ENCODE peak calls at places on chromosomes 2 and 18, in nine cellular contexts. C is transverse colon, A is uterus, N is endothelial cell of umbilical vein, P is neural progenitor cell, H is HCT116, T is keratinocyte, E is A549, X is ovary. J is an unnamed sample. For H3K4me1, the result is how much of the 10 kb centered on the place peaks cover.

GRCh38 chr18:51498085-51498855 is 300.8 kb upstream of the MEX3C start:
- DNase-seq in C (no peak), A (no peak), N (no peak), P (no peak), H (no peak), T (no peak), E (no peak), X (no peak), J (no peak)

GRCh38 chr2:236569593-236569973 is at the start of gene ACKR3:
- DNase-seq in C (peak), A (peak), N (peak), P (peak), H (peak), T (peak), E (peak), X (peak), J (peak)

GRCh38 chr2:167398791-167399371 is 510.6 kb downstream of the XIRP2 start:
- DNase-seq in C (no peak), A (no peak), N (no peak), P (no peak), H (no peak), T (no peak), E (no peak), X (no peak), J (no peak)

GRCh38 chr18:78890388-78890787 is 89.2 kb upstream of the SALL3 start:
- DNase-seq in C (no peak), A (no peak), N (no peak), P (no peak), H (no peak), T (no peak), E (no peak), X (no peak), J (no peak)

GRCh38 chr2:190409616-190410015 is 1.5 kb downstream of the MFSD6 start:
- DNase-seq in C (no peak), A (no peak), N (no peak), P (no peak), H (no peak), T (no peak), E (no peak), X (no peak), J (no peak)

GRCh38 chr2:230893881-230894781 is 29.4 kb downstream of the ITM2C start:
- DNase-seq in C (peak), A (peak), N (no peak), P (peak), H (no peak), T (no peak), E (no peak), X (no peak), J (peak)

GRCh38 chr2:74556159-74556558 is 1.6 kb downstream of the DOK1 start:
- DNase-seq in C (no peak), A (no peak), N (no peak), P (no peak), H (no peak), T (no peak), E (no peak), X (no peak), J (no peak)

GRCh38 chr2:229268626-229269025 is 2.5 kb downstream of the PID1 start:
- DNase-seq in C (no peak), A (no peak), N (no peak), P (no peak), H (no peak), T (no peak), E (no peak), X (no peak), J (no peak)

GRCh38 chr2:162011718-162012564 is 62.1 kb downstream of the DPP4 start:
- DNase-seq in C (no peak), A (no peak), N (no peak), P (no peak), H (no peak), T (no peak), E (no peak), X (no peak), J (peak)

GRCh38 chr2:230942920-230943896 is 18.2 kb upstream of the GPR55 start:
- DNase-seq in C (peak), A (no peak), N (no peak), P (no peak), H (no peak), T (no peak), E (no peak), X (no peak), J (peak)

GRCh38 chr2:182862003-182862402 is 4.4 kb downstream of the FRZB start:
- DNase-seq in C (no peak), A (peak), N (no peak), P (no peak), H (no peak), T (no peak), E (no peak), X (no peak), J (no peak)

GRCh38 chr2:151175857-151176256 is 85.8 kb downstream of the RBM43 start:
- DNase-seq in C (no peak), A (no peak), N (no peak), P (no peak), H (no peak), T (no peak), E (no peak), X (no peak), J (no peak)

GRCh38 chr2:63047534-63048281 is 2.9 kb upstream of the OTX1 start:
- DNase-seq in C (peak), A (no peak), N (no peak), P (peak), H (no peak), T (no peak), E (no peak), X (peak), J (no peak)

GRCh38 chr2:109700680-109701274 is 86.6 kb downstream of the SOWAHC start:
- DNase-seq in C (no peak), A (no peak), N (no peak), P (no peak), H (no peak), T (no peak), E (no peak), X (no peak), J (no peak)

GRCh38 chr2:228048838-228049490 is 132.5 kb downstream of the SPHKAP start:
- DNase-seq in C (peak), A (no peak), N (no peak), P (peak), H (peak), T (peak), E (peak), X (no peak), J (no peak)

GRCh38 chr2:85601771-85602475 is 575 bp downstream of the TMEM150A start:
- DNase-seq in C (peak), A (peak), N (no peak), P (peak), H (no peak), T (no peak), E (no peak), X (peak), J (no peak)

GRCh38 chr2:72919414-72920316 is 2.3 kb downstream of the EMX1 start:
- DNase-seq in C (no peak), A (no peak), N (no peak), P (peak), H (no peak), T (no peak), E (no peak), X (no peak), J (no peak)

GRCh38 chr2:230443540-230443939 is 27.5 kb downstream of the SP100 start:
- DNase-seq in C (no peak), A (no peak), N (peak), P (no peak), H (no peak), T (no peak), E (no peak), X (no peak), J (no peak)

GRCh38 chr2:11348209-11348749 is 3.8 kb upstream of the ROCK2 start:
- DNase-seq in C (no peak), A (no peak), N (peak), P (no peak), H (no peak), T (no peak), E (no peak), X (no peak), J (no peak)

GRCh38 chr2:152336103-152336853 is 1.3 kb downstream of the FMNL2 start:
- DNase-seq in C (peak), A (peak), N (peak), P (peak), H (no peak), T (no peak), E (peak), X (peak), J (no peak)

GRCh38 chr18:58639751-58640427 is 11.0 kb upstream of the ALPK2 start:
- DNase-seq in C (no peak), A (no peak), N (no peak), P (no peak), H (no peak), T (peak), E (no peak), X (no peak), J (no peak)

GRCh38 chr2:239249048-239249447 is 151.8 kb downstream of the HDAC4 start:
- DNase-seq in C (no peak), A (no peak), N (no peak), P (no peak), H (no peak), T (no peak), E (no peak), X (no peak), J (no peak)

GRCh38 chr2:17975401-17975800 is 96.9 kb downstream of the KCNS3 start:
- DNase-seq in C (no peak), A (no peak), N (no peak), P (no peak), H (no peak), T (no peak), E (no peak), X (no peak), J (no peak)

GRCh38 chr2:104856086-104856972 is 2.4 kb downstream of the POU3F3 start:
- DNase-seq in C (no peak), A (no peak), N (no peak), P (peak), H (no peak), T (no peak), E (no peak), X (no peak), J (no peak)

GRCh38 chr2:191280304-191280703 is 35.1 kb downstream of the MYO1B start:
- DNase-seq in C (no peak), A (no peak), N (no peak), P (peak), H (no peak), T (no peak), E (no peak), X (no peak), J (no peak)

GRCh38 chr2:225274751-225275150 is 124.8 kb upstream of the NYAP2 start:
- DNase-seq in C (no peak), A (no peak), N (no peak), P (no peak), H (no peak), T (no peak), E (no peak), X (no peak), J (no peak)

GRCh38 chr2:8851811-8852560 is 14.6 kb upstream of the KIDINS220 start:
- DNase-seq in C (no peak), A (no peak), N (no peak), P (no peak), H (no peak), T (no peak), E (no peak), X (no peak), J (no peak)

GRCh38 chr18:49878567-49878966 is 65.2 kb upstream of the ACAA2 start:
- DNase-seq in C (no peak), A (no peak), N (no peak), P (no peak), H (no peak), T (no peak), E (no peak), X (no peak), J (no peak)

GRCh38 chr2:42974697-42975357 is 182.4 kb upstream of the HAAO start:
- DNase-seq in C (peak), A (peak), N (peak), P (peak), H (peak), T (no peak), E (peak), X (peak), J (peak)

DNA sequence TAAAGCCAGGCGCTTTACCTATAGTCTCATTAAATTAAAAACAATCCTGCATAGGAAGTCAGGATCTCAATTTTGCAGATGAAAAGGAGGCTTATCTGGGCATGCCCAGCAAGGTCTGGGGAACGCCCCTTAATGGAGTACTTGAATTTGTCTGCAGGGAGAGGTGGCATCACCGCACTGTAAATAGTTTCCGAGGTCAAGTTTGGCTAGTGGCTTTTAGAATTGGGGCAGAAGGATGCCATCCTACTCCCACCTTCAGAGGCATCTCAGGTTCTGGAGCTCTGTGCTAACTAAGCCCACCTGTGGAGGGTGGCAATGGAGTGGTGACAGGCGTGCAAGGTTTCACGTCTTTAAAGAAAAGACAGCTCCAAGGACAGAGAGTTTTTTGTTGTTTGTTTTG is 149.3 kb downstream of the TGIF1 start:
- DNase-seq in C (no peak), A (no peak), N (no peak), P (no peak), H (no peak), T (no peak), E (no peak), X (no peak), J (no peak)
- H3K4me1 ChIP-seq in C (under half), A (under half), N (half or more), P (under half), H (half or more), T (under half), E (half or more), X (under half), J (under half)

GRCh38 chr2:37653805-37654378 is 17.6 kb downstream of the CDC42EP3 start:
- DNase-seq in C (peak), A (no peak), N (no peak), P (no peak), H (no peak), T (no peak), E (no peak), X (no peak), J (no peak)

GRCh38 chr2:37654932-37655331 is 16.5 kb downstream of the CDC42EP3 start:
- DNase-seq in C (no peak), A (no peak), N (no peak), P (peak), H (no peak), T (no peak), E (no peak), X (no peak), J (no peak)

GRCh38 chr2:37655442-37655841 is 16.0 kb downstream of the CDC42EP3 start:
- DNase-seq in C (no peak), A (no peak), N (no peak), P (no peak), H (no peak), T (no peak), E (no peak), X (no peak), J (no peak)

GRCh38 chr2:37653093-37653492 is 18.3 kb downstream of the CDC42EP3 start:
- DNase-seq in C (no peak), A (no peak), N (peak), P (no peak), H (no peak), T (no peak), E (no peak), X (no peak), J (no peak)

GRCh38 chr2:37654419-37654818 is 17.0 kb downstream of the CDC42EP3 start:
- DNase-seq in C (no peak), A (no peak), N (peak), P (peak), H (no peak), T (no peak), E (no peak), X (no peak), J (no peak)
- H3K4me3 ChIP-seq in C (no peak), A (no peak), N (no peak), P (no peak), H (no peak), T (no peak), E (no peak), X (no peak), J (no peak)

GRCh38 chr2:203014456-203015199 is at the start of gene NBEAL1:
- DNase-seq in C (peak), A (peak), N (peak), P (peak), H (peak), T (peak), E (peak), X (peak), J (peak)
- H3K4me1 ChIP-seq in C (under half), A (under half), N (under half), P (under half), H (under half), T (under half), E (under half), X (under half), J (under half)

GRCh38 chr18:63141777-63142176 is 177.8 kb downstream of the BCL2 start:
- DNase-seq in C (peak), A (no peak), N (no peak), P (no peak), H (no peak), T (no peak), E (no peak), X (no peak), J (no peak)
- H3K4me3 ChIP-seq in C (no peak), A (no peak), N (no peak), P (no peak), H (no peak), T (no peak), E (no peak), X (no peak), J (no peak)

DNA sequence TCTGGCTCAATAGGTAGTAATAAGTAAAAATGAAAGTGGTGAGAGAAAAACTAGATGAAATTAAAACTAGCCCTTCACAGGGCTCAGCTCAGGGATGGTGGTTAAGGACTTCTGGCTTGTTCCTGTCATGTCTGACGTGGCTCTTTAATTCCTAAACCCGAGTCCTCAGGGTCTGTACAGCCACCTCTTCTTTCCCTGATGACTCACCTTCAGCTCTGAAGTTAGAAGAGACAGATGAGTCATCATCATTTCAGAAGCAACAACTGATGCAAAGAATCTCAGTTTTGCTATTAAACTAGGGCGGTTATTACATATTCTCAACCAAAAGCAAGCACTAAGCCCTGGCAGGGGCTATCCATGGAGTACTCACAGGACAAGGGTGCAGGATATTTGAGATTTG is 24.0 kb upstream of the ITGB6 start:
- DNase-seq in C (no peak), A (no peak), N (peak), P (no peak), H (peak), T (peak), E (peak), X (no peak), J (no peak)
- H3K4me1 ChIP-seq in C (under half), A (under half), N (half or more), P (under half), H (half or more), T (half or more), E (half or more), X (under half), J (under half)

GRCh38 chr2:208127090-208127489 is 2.5 kb downstream of the CRYGC start:
- DNase-seq in C (no peak), A (no peak), N (no peak), P (no peak), H (no peak), T (no peak), E (no peak), X (no peak), J (no peak)

GRCh38 chr2:208122248-208122647 is 2.1 kb downstream of the CRYGD start:
- DNase-seq in C (no peak), A (no peak), N (no peak), P (no peak), H (no peak), T (no peak), E (no peak), X (no peak), J (no peak)

GRCh38 chr2:208128136-208128535 is 1.5 kb downstream of the CRYGC start:
- DNase-seq in C (no peak), A (no peak), N (no peak), P (no peak), H (no peak), T (no peak), E (no peak), X (no peak), J (no peak)

GRCh38 chr2:208129804-208130712 is at the start of gene CRYGC:
- DNase-seq in C (peak), A (no peak), N (no peak), P (no peak), H (no peak), T (no peak), E (no peak), X (no peak), J (no peak)

GRCh38 chr2:208125242-208125641 is 918 bp upstream of the CRYGD start:
- DNase-seq in C (no peak), A (no peak), N (no peak), P (no peak), H (no peak), T (no peak), E (no peak), X (no peak), J (no peak)
- H3K4me3 ChIP-seq in C (no peak), A (no peak), N (no peak), P (no peak), H (no peak), T (no peak), E (no peak), X (no peak), J (no peak)

GRCh38 chr2:23299796-23300195 is 85.2 kb upstream of the KLHL29 start:
- DNase-seq in C (no peak), A (no peak), N (no peak), P (no peak), H (no peak), T (no peak), E (no peak), X (no peak), J (no peak)

GRCh38 chr2:23298551-23298950 is 86.4 kb upstream of the KLHL29 start:
- DNase-seq in C (no peak), A (no peak), N (no peak), P (no peak), H (no peak), T (no peak), E (no peak), X (no peak), J (no peak)

DNA sequence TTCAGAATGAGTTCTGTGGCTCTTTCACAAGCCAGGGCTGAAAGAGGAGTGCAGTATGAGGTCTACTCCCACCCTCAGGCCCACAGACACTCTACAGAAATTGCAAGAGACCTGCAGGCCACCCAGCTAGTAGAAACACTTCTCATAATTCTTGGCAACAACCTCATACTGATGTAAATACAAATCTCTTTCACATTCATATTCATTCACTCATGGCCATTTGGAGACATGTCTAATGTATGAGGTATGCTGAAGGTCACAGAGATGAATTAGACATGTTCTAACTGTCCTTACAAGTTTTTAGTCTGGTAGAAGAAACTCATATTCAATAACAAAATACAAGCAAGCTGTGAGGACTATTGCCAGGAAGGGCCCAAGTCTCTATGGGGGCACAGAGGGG is 83.8 kb upstream of the KLHL29 start:
- DNase-seq in C (no peak), A (no peak), N (no peak), P (no peak), H (no peak), T (no peak), E (no peak), X (no peak), J (no peak)
- H3K4me1 ChIP-seq in C (under half), A (under half), N (under half), P (under half), H (under half), T (under half), E (under half), X (under half), J (under half)

DNA sequence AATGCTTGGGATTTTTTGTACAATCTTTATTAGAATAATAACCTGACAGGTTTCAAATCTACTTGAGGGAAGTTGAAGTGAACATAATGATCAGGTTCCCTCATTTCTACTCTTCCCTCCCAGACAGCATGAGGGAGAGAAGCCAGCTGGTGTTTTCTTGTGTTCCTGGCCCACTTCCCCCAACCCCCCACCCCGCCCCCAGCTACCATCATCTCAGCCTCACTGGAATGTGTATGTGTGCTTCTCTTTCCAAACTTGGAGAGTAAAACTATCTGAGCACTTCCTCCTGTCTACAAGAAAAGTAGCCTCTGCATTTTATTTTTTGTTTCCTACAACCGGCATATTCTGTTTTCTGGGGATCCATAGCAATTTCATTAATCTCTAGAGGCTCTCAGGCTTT is 53.7 kb upstream of the GRHL1 start:
- DNase-seq in C (no peak), A (no peak), N (no peak), P (peak), H (no peak), T (no peak), E (no peak), X (no peak), J (no peak)
- H3K4me3 ChIP-seq in C (no peak), A (no peak), N (no peak), P (no peak), H (no peak), T (no peak), E (no peak), X (no peak), J (no peak)

DNA sequence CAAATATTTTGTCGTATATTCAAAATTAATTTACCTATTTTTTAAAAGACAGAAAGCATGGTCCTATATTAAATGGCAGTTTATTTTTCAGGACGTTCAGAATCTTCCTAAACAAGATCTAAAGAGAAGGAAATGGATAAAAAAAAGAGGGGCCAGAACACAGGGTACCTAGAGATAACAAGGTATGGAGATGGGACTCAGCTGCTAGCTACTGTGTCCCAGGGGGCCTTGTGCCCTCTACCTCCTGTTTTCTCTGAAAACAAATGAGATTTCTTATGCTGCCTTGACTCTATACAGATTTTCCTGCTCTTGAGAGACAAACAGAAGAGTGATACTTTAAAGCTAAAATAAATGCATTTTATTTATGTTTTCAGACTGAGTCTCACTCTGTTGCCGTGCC is 9.3 kb downstream of the PRKD3 start:
- DNase-seq in C (no peak), A (no peak), N (no peak), P (no peak), H (no peak), T (no peak), E (no peak), X (no peak), J (no peak)
- H3K4me1 ChIP-seq in C (under half), A (under half), N (under half), P (under half), H (under half), T (under half), E (under half), X (under half), J (under half)

J was measured in CD8-positive, alpha-beta memory T cell.